ENCODE peak calls at places on chromosomes 12 and 14, in nine cellular contexts. M is AG08395; W is NCI-H1417; N is progenitor cell of endocrine pancreas; Q is activated T-helper 1 cell treated with Interleukin-2 at 50 U/mL for 16 hours; Z is nucleus accumbens; T is stimulated activated CD4-positive, alpha-beta T cell treated with anti-CD3 and anti-CD28 coated beads, TNF-alpha, amount 100 ng/mL, for 1 hour; R is iris pigment epithelial cell; P is PC-3. S is an unnamed sample.

GRCh38 chr14:24070285-24071143 is 848 bp upstream of the CPNE6 start:
- DNase-seq in M (no peak), W (peak; percentile 42), N (no peak), Q (no peak), Z (no peak), T (no peak), R (no peak), P (no peak), S (no peak)

GRCh38 chr12:120225852-120226640 is 25.1 kb upstream of the RPLP0 start:
- DNase-seq in M (no peak), W (no peak), N (no peak), Q (no peak), Z (no peak), T (no peak), R (no peak), P (no peak), S (no peak)

GRCh38 chr12:88553941-88554658 is 26.2 kb downstream of the KITLG start:
- DNase-seq in M (peak; percentile 46), W (peak; percentile 63), N (no peak), Q (no peak), Z (no peak), T (no peak), R (peak; percentile 93), P (peak; percentile 92), S (no peak)

GRCh38 chr12:112992541-112993398 is 14.5 kb downstream of the OAS2 start:
- DNase-seq in M (peak; percentile 88), W (peak; percentile 29), N (peak; percentile 15), Q (peak; percentile 9), Z (no peak), T (peak; percentile 17), R (peak; percentile 67), P (peak; percentile 87), S (no peak)

GRCh38 chr14:102479777-102480176 is 29.8 kb downstream of the ANKRD9 start:
- DNase-seq in M (no peak), W (no peak), N (no peak), Q (no peak), Z (no peak), T (no peak), R (no peak), P (no peak), S (no peak)

GRCh38 chr14:68000516-68000915 is 180.9 kb downstream of the RAD51B start:
- DNase-seq in M (no peak), W (no peak), N (no peak), Q (no peak), Z (no peak), T (no peak), R (no peak), P (no peak), S (no peak)

GRCh38 chr14:22412936-22413411 is 176.1 kb downstream of the DAD1 start:
- DNase-seq in M (no peak), W (no peak), N (no peak), Q (no peak), Z (no peak), T (no peak), R (peak; percentile 42), P (no peak), S (no peak)

GRCh38 chr12:103852498-103852992 is 11.5 kb upstream of the NT5DC3 start:
- DNase-seq in M (no peak), W (peak; percentile 76), N (no peak), Q (no peak), Z (no peak), T (no peak), R (peak; percentile 57), P (peak; percentile 47), S (no peak)

GRCh38 chr14:50677527-50678063 is 9.5 kb upstream of the SAV1 start:
- DNase-seq in M (peak; percentile 70), W (no peak), N (no peak), Q (no peak), Z (no peak), T (no peak), R (peak; percentile 70), P (peak; percentile 88), S (no peak)

GRCh38 chr12:5458229-5459050 is 26.5 kb downstream of the NTF3 start:
- DNase-seq in M (no peak), W (no peak), N (no peak), Q (no peak), Z (no peak), T (no peak), R (no peak), P (no peak), S (no peak)

GRCh38 chr12:115354476-115354890 is 670.5 kb upstream of the TBX3 start:
- DNase-seq in M (no peak), W (no peak), N (no peak), Q (no peak), Z (no peak), T (no peak), R (no peak), P (no peak), S (no peak)

GRCh38 chr14:31173120-31173837 is 34.3 kb downstream of the HECTD1 start:
- DNase-seq in M (no peak), W (no peak), N (no peak), Q (no peak), Z (no peak), T (no peak), R (no peak), P (no peak), S (no peak)

GRCh38 chr12:70467908-70468733 is 102.0 kb downstream of the KCNMB4 start:
- DNase-seq in M (no peak), W (no peak), N (no peak), Q (no peak), Z (no peak), T (no peak), R (no peak), P (no peak), S (no peak)

GRCh38 chr12:7937867-7938506 is 2.0 kb upstream of the SLC2A3 start:
- DNase-seq in M (no peak), W (no peak), N (no peak), Q (no peak), Z (no peak), T (no peak), R (no peak), P (no peak), S (no peak)

GRCh38 chr14:91817566-91818325 is 49.6 kb downstream of the TC2N start:
- DNase-seq in M (no peak), W (no peak), N (no peak), Q (no peak), Z (no peak), T (no peak), R (no peak), P (no peak), S (no peak)

GRCh38 chr12:56808954-56809353 is 45.8 kb downstream of the HSD17B6 start:
- DNase-seq in M (no peak), W (no peak), N (no peak), Q (no peak), Z (no peak), T (no peak), R (no peak), P (peak; percentile 86), S (no peak)

GRCh38 chr14:64717870-64718269 is 13.6 kb downstream of the PLEKHG3 start:
- DNase-seq in M (no peak), W (no peak), N (no peak), Q (no peak), Z (no peak), T (no peak), R (no peak), P (peak; percentile 82), S (no peak)

GRCh38 chr12:3680919-3681594 is 71.9 kb downstream of the CRACR2A start:
- DNase-seq in M (no peak), W (peak; percentile 73), N (no peak), Q (no peak), Z (no peak), T (no peak), R (peak; percentile 54), P (peak; percentile 10), S (no peak)

GRCh38 chr14:41607119-41607785 is 576 bp downstream of the LRFN5 start:
- DNase-seq in M (no peak), W (peak; percentile 60), N (no peak), Q (no peak), Z (no peak), T (no peak), R (peak; percentile 24), P (no peak), S (no peak)

GRCh38 chr12:4874671-4875070 is 35.0 kb upstream of the KCNA1 start:
- DNase-seq in M (no peak), W (no peak), N (no peak), Q (no peak), Z (no peak), T (no peak), R (no peak), P (no peak), S (no peak)

GRCh38 chr14:36214476-36215216 is 38.1 kb upstream of the PTCSC3 start:
- DNase-seq in M (no peak), W (no peak), N (no peak), Q (no peak), Z (no peak), T (no peak), R (no peak), P (peak; percentile 47), S (no peak)

GRCh38 chr12:107519906-107520859 is 165.4 kb upstream of the PWP1 start:
- DNase-seq in M (no peak), W (peak; percentile 76), N (no peak), Q (no peak), Z (no peak), T (no peak), R (no peak), P (no peak), S (no peak)

GRCh38 chr12:62190921-62191746 is 69.1 kb upstream of the USP15 start:
- DNase-seq in M (no peak), W (no peak), N (peak; percentile 10), Q (no peak), Z (no peak), T (no peak), R (no peak), P (no peak), S (no peak)

GRCh38 chr12:53733051-53733812 is 6.0 kb upstream of the CALCOCO1 start:
- DNase-seq in M (no peak), W (no peak), N (no peak), Q (no peak), Z (no peak), T (no peak), R (peak; percentile 50), P (peak; percentile 74), S (no peak)

GRCh38 chr12:122979001-122979907 is 1.2 kb upstream of the ARL6IP4 start:
- DNase-seq in M (no peak), W (no peak), N (no peak), Q (no peak), Z (no peak), T (no peak), R (peak; percentile 7), P (no peak), S (no peak)

GRCh38 chr14:103108749-103109207 is 14.3 kb downstream of the EXOC3L4 start:
- DNase-seq in M (no peak), W (peak; percentile 31), N (no peak), Q (no peak), Z (no peak), T (no peak), R (peak; percentile 45), P (no peak), S (no peak)

GRCh38 chr12:33605776-33606175 is 166.2 kb upstream of the SYT10 start:
- DNase-seq in M (no peak), W (peak; percentile 12), N (no peak), Q (no peak), Z (no peak), T (no peak), R (peak; percentile 19), P (peak; percentile 50), S (no peak)

GRCh38 chr12:64680235-64680634 is 69.9 kb downstream of the RASSF3 start:
- DNase-seq in M (no peak), W (no peak), N (no peak), Q (no peak), Z (no peak), T (no peak), R (no peak), P (peak; percentile 90), S (no peak)

GRCh38 chr12:17954788-17955187 is 135.2 kb downstream of the RERGL start:
- DNase-seq in M (no peak), W (no peak), N (no peak), Q (no peak), Z (no peak), T (no peak), R (no peak), P (peak; percentile 35), S (no peak)

GRCh38 chr12:49975370-49975761 is 2.6 kb downstream of the AQP6 start:
- DNase-seq in M (no peak), W (no peak), N (no peak), Q (no peak), Z (no peak), T (no peak), R (no peak), P (no peak), S (no peak)

GRCh38 chr14:38042356-38042755 is 165.3 kb upstream of the SSTR1 start:
- DNase-seq in M (peak; percentile 80), W (no peak), N (no peak), Q (no peak), Z (no peak), T (no peak), R (peak; percentile 71), P (peak; percentile 77), S (no peak)